ENCODE peak calls at places on chromosomes 11 and 22, in six cellular contexts. One of them, this sample, is unnamed.

GRCh38 chr11:34493926-34494595 is 19.5 kb downstream of the ELF5 start:
- DNase-seq in HAP-1: no peak
- DNase-seq in CD8-positive, alpha-beta T cell: no peak
- DNase-seq in hepatocyte: no peak
- DNase-seq in PC-3: no peak
- DNase-seq in psoas muscle: no peak
- DNase-seq in this sample: no peak

GRCh38 chr11:84747871-84748270 is 879.3 kb downstream of the DLG2 start:
- DNase-seq in psoas muscle: no peak
- DNase-seq in hepatocyte: no peak
- DNase-seq in HAP-1: no peak
- DNase-seq in CD8-positive, alpha-beta T cell: no peak
- DNase-seq in PC-3: no peak
- DNase-seq in this sample: no peak

GRCh38 chr11:120273432-120273831 is 33.5 kb downstream of the POU2F3 start:
- DNase-seq in psoas muscle: no peak
- DNase-seq in PC-3: no peak
- DNase-seq in hepatocyte: no peak
- DNase-seq in CD8-positive, alpha-beta T cell: no peak
- DNase-seq in HAP-1: no peak
- DNase-seq in this sample: no peak

GRCh38 chr22:32040324-32040904 is 2.6 kb upstream of the SLC5A1 start:
- DNase-seq in CD8-positive, alpha-beta T cell: no peak
- DNase-seq in hepatocyte: no peak
- DNase-seq in psoas muscle: no peak
- DNase-seq in PC-3: no peak
- DNase-seq in HAP-1: no peak
- DNase-seq in this sample: no peak

GRCh38 chr11:13183094-13183825 is 94.3 kb upstream of the BMAL1 start:
- DNase-seq in hepatocyte: peak; percentile 32
- DNase-seq in PC-3: peak; percentile 66
- DNase-seq in psoas muscle: no peak
- DNase-seq in CD8-positive, alpha-beta T cell: no peak
- DNase-seq in HAP-1: peak; percentile 14
- DNase-seq in this sample: no peak

GRCh38 chr11:21582791-21583190 is 610.1 kb upstream of the ANO5 start:
- DNase-seq in psoas muscle: no peak
- DNase-seq in CD8-positive, alpha-beta T cell: no peak
- DNase-seq in PC-3: no peak
- DNase-seq in HAP-1: no peak
- DNase-seq in hepatocyte: no peak
- DNase-seq in this sample: no peak

GRCh38 chr22:38315801-38316339 is 1.4 kb downstream of the CSNK1E start:
- DNase-seq in hepatocyte: peak; percentile 30
- DNase-seq in psoas muscle: no peak
- DNase-seq in CD8-positive, alpha-beta T cell: no peak
- DNase-seq in HAP-1: no peak
- DNase-seq in PC-3: no peak
- DNase-seq in this sample: no peak

GRCh38 chr11:67033661-67034166 is 10.8 kb downstream of the SYT12 start:
- DNase-seq in HAP-1: no peak
- DNase-seq in PC-3: peak; percentile 35
- DNase-seq in psoas muscle: no peak
- DNase-seq in CD8-positive, alpha-beta T cell: no peak
- DNase-seq in hepatocyte: no peak
- DNase-seq in this sample: no peak

GRCh38 chr11:96303067-96303466 is 39.9 kb downstream of the MAML2 start:
- DNase-seq in CD8-positive, alpha-beta T cell: no peak
- DNase-seq in HAP-1: no peak
- DNase-seq in hepatocyte: peak; percentile 48
- DNase-seq in PC-3: peak; percentile 97
- DNase-seq in psoas muscle: no peak
- DNase-seq in this sample: no peak

GRCh38 chr11:108204918-108205499 is 17.4 kb downstream of the NPAT start:
- DNase-seq in psoas muscle: no peak
- DNase-seq in PC-3: no peak
- DNase-seq in HAP-1: no peak
- DNase-seq in hepatocyte: no peak
- DNase-seq in CD8-positive, alpha-beta T cell: no peak
- DNase-seq in this sample: no peak
- H3K9me3 ChIP-seq in psoas muscle: no peaks in the 10 kb centered on the region
- H3K9me3 ChIP-seq in PC-3: no peaks in the 10 kb centered on the region
- H3K9me3 ChIP-seq in HAP-1: peaks cover 12% of the 10 kb centered on the region
- H3K9me3 ChIP-seq in hepatocyte: no peaks in the 10 kb centered on the region
- H3K9me3 ChIP-seq in CD8-positive, alpha-beta T cell: peaks cover 5% of the 10 kb centered on the region
- H3K9me3 ChIP-seq in this sample: peaks cover 16% of the 10 kb centered on the region

DNA sequence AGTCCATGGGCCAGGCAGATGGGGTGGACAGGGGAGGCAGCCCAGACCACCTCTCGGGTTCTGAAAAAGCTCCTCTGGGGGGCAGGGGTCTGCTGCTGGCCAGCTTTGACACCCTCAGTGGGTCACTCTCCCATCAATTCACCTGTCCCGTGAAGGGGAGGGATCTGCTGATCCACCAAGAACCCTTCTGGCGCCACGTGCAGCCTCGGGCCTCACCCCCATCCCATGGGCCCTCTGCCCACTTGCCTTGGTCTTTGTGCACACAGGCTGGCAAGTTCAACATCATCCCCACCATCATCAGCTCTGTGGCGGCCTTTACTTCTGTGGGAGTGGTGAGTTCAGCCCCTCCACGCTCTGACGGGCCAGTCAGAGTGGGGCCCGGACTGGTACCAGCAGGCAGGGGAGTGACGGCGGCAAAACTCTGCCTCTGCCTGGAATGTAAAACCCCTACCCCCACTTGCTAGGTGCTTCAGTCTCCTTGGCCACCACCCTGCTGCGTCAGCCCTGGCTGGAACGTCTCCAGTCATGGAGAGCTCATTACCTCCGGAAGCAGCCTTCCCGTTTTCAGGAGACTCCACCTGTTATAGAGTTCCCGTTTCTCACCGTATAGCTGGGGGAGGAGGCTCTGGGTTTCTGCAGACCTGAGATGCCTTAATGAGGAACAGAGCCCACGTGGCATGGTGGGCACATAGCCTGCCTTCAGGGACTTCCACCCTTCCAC is 12.7 kb downstream of the PRG3 start:
- DNase-seq in psoas muscle: no peak
- DNase-seq in PC-3: peak; percentile 23
- DNase-seq in CD8-positive, alpha-beta T cell: no peak
- DNase-seq in hepatocyte: no peak
- DNase-seq in HAP-1: no peak
- DNase-seq in this sample: no peak
- H3K9me3 ChIP-seq in psoas muscle: no peaks in the 10 kb centered on the region
- H3K9me3 ChIP-seq in PC-3: no peaks in the 10 kb centered on the region
- H3K9me3 ChIP-seq in CD8-positive, alpha-beta T cell: no peaks in the 10 kb centered on the region
- H3K9me3 ChIP-seq in hepatocyte: no peaks in the 10 kb centered on the region
- H3K9me3 ChIP-seq in HAP-1: no peaks in the 10 kb centered on the region
- H3K9me3 ChIP-seq in this sample: no peaks in the 10 kb centered on the region

DNA sequence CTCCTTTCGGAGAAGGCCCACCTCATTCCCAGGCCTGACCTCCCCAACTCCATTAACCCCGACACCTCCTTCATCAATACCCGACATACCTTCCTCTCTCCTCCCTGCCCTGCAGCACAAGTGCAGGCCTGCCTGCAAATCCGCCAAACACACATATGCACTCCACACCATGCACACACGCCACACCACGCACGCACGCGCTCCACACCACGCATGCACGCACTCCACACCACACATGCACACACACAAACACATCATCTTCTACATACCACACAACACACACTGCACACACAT is 629.6 kb downstream of the TBC1D22A start:
- DNase-seq in psoas muscle: no peak
- DNase-seq in CD8-positive, alpha-beta T cell: no peak
- DNase-seq in HAP-1: no peak
- DNase-seq in PC-3: no peak
- DNase-seq in hepatocyte: no peak
- DNase-seq in this sample: no peak
- H3K9me3 ChIP-seq in psoas muscle: no peaks in the 10 kb centered on the region
- H3K9me3 ChIP-seq in CD8-positive, alpha-beta T cell: no peaks in the 10 kb centered on the region
- H3K9me3 ChIP-seq in HAP-1: no peaks in the 10 kb centered on the region
- H3K9me3 ChIP-seq in PC-3: no peaks in the 10 kb centered on the region
- H3K9me3 ChIP-seq in hepatocyte: no peaks in the 10 kb centered on the region
- H3K9me3 ChIP-seq in this sample: no peaks in the 10 kb centered on the region

DNA sequence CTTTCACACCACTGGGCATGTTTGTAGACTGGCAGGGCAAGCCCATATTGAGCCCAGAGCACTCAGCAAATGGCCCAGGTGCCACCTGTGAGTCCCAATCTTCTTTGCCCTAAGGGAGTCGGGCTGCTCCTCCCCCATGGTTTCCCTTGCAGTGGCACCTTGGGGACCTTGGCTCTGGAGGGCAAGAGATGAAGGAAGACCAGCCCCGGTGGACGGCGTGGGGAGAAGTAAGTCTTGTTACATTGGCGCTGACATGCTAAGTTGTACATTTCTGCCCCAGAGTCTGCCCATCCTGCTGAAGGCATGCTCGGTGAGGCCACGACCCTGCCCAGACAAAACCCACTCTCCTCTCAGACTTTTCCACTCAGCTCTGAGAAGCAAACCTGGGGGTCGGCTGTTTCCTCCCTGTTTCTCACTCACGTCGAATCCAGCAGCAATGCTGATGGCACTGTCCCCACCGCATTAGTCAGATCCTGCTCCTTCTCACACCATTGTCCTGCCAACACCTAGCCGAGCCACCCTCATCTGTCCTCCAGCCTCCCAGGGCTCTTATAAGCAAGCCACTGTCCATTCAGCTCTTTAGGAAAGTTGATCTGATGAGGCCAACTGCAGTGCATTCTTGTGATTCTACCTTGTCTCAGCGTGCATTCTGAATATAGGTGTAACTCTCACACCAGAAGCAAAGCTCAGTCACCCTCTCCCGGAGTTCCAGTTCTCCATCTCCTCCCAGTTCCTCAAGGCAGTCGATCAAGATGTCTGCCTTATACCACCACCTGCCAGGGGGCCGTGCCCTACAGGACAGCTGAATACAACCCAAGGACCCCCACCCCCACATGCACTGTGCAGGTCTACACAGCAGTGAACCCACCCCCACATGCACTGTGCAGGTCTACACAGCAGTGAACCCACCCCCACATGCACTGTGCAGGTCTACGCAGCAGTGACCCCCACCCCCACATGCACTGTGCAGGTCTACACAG is 827.1 kb downstream of the TBC1D22A start:
- DNase-seq in psoas muscle: no peak
- DNase-seq in CD8-positive, alpha-beta T cell: no peak
- DNase-seq in HAP-1: no peak
- DNase-seq in PC-3: no peak
- DNase-seq in hepatocyte: no peak
- DNase-seq in this sample: no peak
- H3K9me3 ChIP-seq in psoas muscle: peaks cover under 1% of the 10 kb centered on the region
- H3K9me3 ChIP-seq in CD8-positive, alpha-beta T cell: no peaks in the 10 kb centered on the region
- H3K9me3 ChIP-seq in HAP-1: no peaks in the 10 kb centered on the region
- H3K9me3 ChIP-seq in PC-3: no peaks in the 10 kb centered on the region
- H3K9me3 ChIP-seq in hepatocyte: no peaks in the 10 kb centered on the region
- H3K9me3 ChIP-seq in this sample: no peaks in the 10 kb centered on the region

GRCh38 chr11:30284836-30285235 is 38.1 kb upstream of the ARL14EP start:
- DNase-seq in psoas muscle: no peak
- DNase-seq in PC-3: no peak
- DNase-seq in HAP-1: no peak
- DNase-seq in hepatocyte: no peak
- DNase-seq in CD8-positive, alpha-beta T cell: no peak
- DNase-seq in this sample: no peak

GRCh38 chr11:30285416-30286121 is 37.3 kb upstream of the ARL14EP start:
- DNase-seq in PC-3: no peak
- DNase-seq in hepatocyte: no peak
- DNase-seq in CD8-positive, alpha-beta T cell: no peak
- DNase-seq in psoas muscle: no peak
- DNase-seq in HAP-1: no peak
- DNase-seq in this sample: no peak

GRCh38 chr11:30282289-30282631 is 40.6 kb upstream of the ARL14EP start:
- DNase-seq in PC-3: no peak
- DNase-seq in CD8-positive, alpha-beta T cell: no peak
- DNase-seq in hepatocyte: no peak
- DNase-seq in psoas muscle: no peak
- DNase-seq in HAP-1: no peak
- DNase-seq in this sample: no peak

GRCh38 chr11:30281476-30282288 is 41.2 kb upstream of the ARL14EP start:
- DNase-seq in CD8-positive, alpha-beta T cell: no peak
- DNase-seq in HAP-1: no peak
- DNase-seq in hepatocyte: no peak
- DNase-seq in PC-3: no peak
- DNase-seq in psoas muscle: no peak
- DNase-seq in this sample: no peak
- H3K9me3 ChIP-seq in CD8-positive, alpha-beta T cell: no peaks in the 10 kb centered on the region
- H3K9me3 ChIP-seq in HAP-1: no peaks in the 10 kb centered on the region
- H3K9me3 ChIP-seq in hepatocyte: no peaks in the 10 kb centered on the region
- H3K9me3 ChIP-seq in PC-3: no peaks in the 10 kb centered on the region
- H3K9me3 ChIP-seq in psoas muscle: no peaks in the 10 kb centered on the region
- H3K9me3 ChIP-seq in this sample: no peaks in the 10 kb centered on the region

GRCh38 chr11:50078001-50078400 is 45.3 kb downstream of the OR4C45 start:
- DNase-seq in PC-3: no peak
- DNase-seq in HAP-1: no peak
- DNase-seq in CD8-positive, alpha-beta T cell: no peak
- DNase-seq in psoas muscle: no peak
- DNase-seq in hepatocyte: no peak
- DNase-seq in this sample: no peak
- H3K9me3 ChIP-seq in PC-3: no peaks in the 10 kb centered on the region
- H3K9me3 ChIP-seq in HAP-1: no peaks in the 10 kb centered on the region
- H3K9me3 ChIP-seq in CD8-positive, alpha-beta T cell: no peaks in the 10 kb centered on the region
- H3K9me3 ChIP-seq in psoas muscle: no peaks in the 10 kb centered on the region
- H3K9me3 ChIP-seq in hepatocyte: peaks cover 6% of the 10 kb centered on the region
- H3K9me3 ChIP-seq in this sample: no peaks in the 10 kb centered on the region